ENCODE peak calls at places on chromosomes 7 and 10, in four cellular contexts. G is activated naive CD8-positive, alpha-beta T cell treated with anti-CD3 and anti-CD28 coated beads for 36 hours; A is tibial nerve; T is fibroblast of lung. M is an unnamed sample.

GRCh38 chr7:134059921-134060320 is 67.2 kb upstream of the LRGUK start:
- DNase-seq in G (no peak), T (no peak), A (no peak), M (no peak)

GRCh38 chr10:132411561-132412253 is 14.7 kb downstream of the PWWP2B start:
- DNase-seq in A (no peak), T (peak), G (no peak), M (no peak)

GRCh38 chr7:28096713-28097112 is 83.9 kb downstream of the JAZF1 start:
- DNase-seq in A (peak), G (peak), T (peak), M (peak)

GRCh38 chr7:26868841-26869505 is 4.6 kb upstream of the SKAP2 start:
- DNase-seq in G (no peak), A (no peak), T (peak), M (no peak)

GRCh38 chr7:1562611-1563051 is 6.6 kb upstream of the TMEM184A start:
- DNase-seq in G (no peak), A (no peak), T (peak), M (no peak)

GRCh38 chr7:3918576-3918975 is 617.5 kb downstream of the SDK1 start:
- DNase-seq in A (no peak), T (no peak), G (no peak), M (no peak)

GRCh38 chr7:144747961-144748360 is 87.9 kb downstream of the TPK1 start:
- DNase-seq in A (no peak), T (no peak), G (no peak), M (no peak)

GRCh38 chr7:151249034-151249731 is 689 bp upstream of the SMARCD3 start:
- DNase-seq in A (peak), T (peak), G (peak), M (no peak)

GRCh38 chr10:35626971-35627507 is 15.1 kb downstream of the FZD8 start:
- DNase-seq in A (no peak), G (no peak), T (peak), M (no peak)

GRCh38 chr7:76372984-76373833 is 14.4 kb upstream of the YWHAG start:
- DNase-seq in A (no peak), T (peak), G (no peak), M (no peak)

GRCh38 chr7:107563072-107563760 is 504 bp downstream of the COG5 start:
- DNase-seq in A (peak), G (no peak), T (no peak), M (no peak)

GRCh38 chr7:120028636-120029035 is 244.3 kb upstream of the KCND2 start:
- DNase-seq in G (no peak), T (peak), A (no peak), M (no peak)

GRCh38 chr10:82609845-82610244 is 734.9 kb downstream of the NRG3 start:
- DNase-seq in G (no peak), T (no peak), A (no peak), M (no peak)

GRCh38 chr10:79038841-79039201 is 29.9 kb upstream of the ZMIZ1 start:
- DNase-seq in T (peak), G (no peak), A (no peak), M (no peak)

GRCh38 chr10:120571256-120571655 is 114.2 kb downstream of the PLPP4 start:
- DNase-seq in T (no peak), A (no peak), G (no peak), M (no peak)

GRCh38 chr7:106329971-106330733 is 45.4 kb upstream of the NAMPT start:
- DNase-seq in G (no peak), T (peak), A (no peak), M (no peak)

GRCh38 chr10:108957681-108958080 is 965.6 kb downstream of the XPNPEP1 start:
- DNase-seq in A (peak), G (no peak), T (peak), M (no peak)

GRCh38 chr7:20393021-20394015 is 62.6 kb downstream of the ITGB8 start:
- DNase-seq in G (no peak), T (no peak), A (no peak), M (no peak)

GRCh38 chr7:130845581-130846085 is 111.6 kb upstream of the KLF14 start:
- DNase-seq in G (no peak), A (no peak), T (peak), M (no peak)

GRCh38 chr10:87861566-87861952 is 1.8 kb downstream of the KLLN start:
- DNase-seq in T (peak), G (peak), A (peak), M (peak)

M was measured in DND-41.